ENCODE peak calls at places on chromosome 21, in eight cellular contexts. A is A549; Z is K562; N is left lung; Q is endodermal cell; F is CD4-positive, alpha-beta T cell; K is heart right ventricle; I is coronary artery. O is an unnamed sample.
A peak's percentile ranks its signal among the peaks of the same experiment; 100 is the strongest.

GRCh38 chr21:38306833-38307232 is 50.0 kb downstream of the KCNJ15 start:
- DNase-seq in A (no peak), Z (no peak), N (no peak), Q (no peak), F (no peak), K (no peak), I (no peak), O (peak; percentile 64)

GRCh38 chr21:15592271-15592860 is 137.4 kb upstream of the USP25 start:
- DNase-seq in A (peak; percentile 15), Z (peak; percentile 54), N (no peak), Q (no peak), F (no peak), K (no peak), I (no peak), O (no peak)

GRCh38 chr21:29372063-29372802 is 73.5 kb downstream of the BACH1 start:
- DNase-seq in A (peak; percentile 50), Z (peak; percentile 91), N (no peak), Q (peak; percentile 76), F (peak; percentile 21), K (no peak), I (no peak), O (no peak)

GRCh38 chr21:36509966-36510742 is 30.2 kb upstream of the CLDN14 start:
- DNase-seq in A (no peak), Z (no peak), N (no peak), Q (no peak), F (no peak), K (no peak), I (no peak), O (no peak)

GRCh38 chr21:28734522-28735175 is 258.0 kb downstream of the LTN1 start:
- DNase-seq in A (no peak), Z (no peak), N (no peak), Q (no peak), F (no peak), K (no peak), I (no peak), O (peak; percentile 31)

GRCh38 chr21:38202811-38203210 is 54.0 kb upstream of the KCNJ15 start:
- DNase-seq in A (no peak), Z (no peak), N (no peak), Q (no peak), F (no peak), K (no peak), I (no peak), O (no peak)

GRCh38 chr21:36501589-36501892 is 21.6 kb upstream of the CLDN14 start:
- DNase-seq in A (no peak), Z (no peak), N (no peak), Q (no peak), F (no peak), K (no peak), I (no peak), O (no peak)

GRCh38 chr21:19340303-19340702 is 936.7 kb upstream of the TMPRSS15 start:
- DNase-seq in A (no peak), Z (no peak), N (no peak), Q (no peak), F (no peak), K (no peak), I (no peak), O (no peak)

GRCh38 chr21:31557956-31558838 is 101.3 kb upstream of the SOD1 start:
- DNase-seq in A (no peak), Z (no peak), N (no peak), Q (peak; percentile 86), F (peak; percentile 18), K (no peak), I (no peak), O (no peak)

GRCh38 chr21:38979271-38980196 is 173.8 kb downstream of the ETS2 start:
- DNase-seq in A (no peak), Z (no peak), N (no peak), Q (peak; percentile 86), F (no peak), K (no peak), I (no peak), O (peak; percentile 40)

GRCh38 chr21:39048064-39048463 is 135.2 kb downstream of the PSMG1 start:
- DNase-seq in A (peak; percentile 32), Z (peak; percentile 8), N (no peak), Q (peak; percentile 91), F (no peak), K (no peak), I (peak; percentile 58), O (peak; percentile 40)

GRCh38 chr21:39842741-39843146 is 24.5 kb upstream of the PCP4 start:
- DNase-seq in A (no peak), Z (peak; percentile 6), N (no peak), Q (no peak), F (no peak), K (no peak), I (no peak), O (no peak)

GRCh38 chr21:15617968-15618367 is 111.8 kb upstream of the USP25 start:
- DNase-seq in A (no peak), Z (no peak), N (no peak), Q (no peak), F (no peak), K (no peak), I (no peak), O (no peak)

GRCh38 chr21:25822981-25823380 is 88.2 kb downstream of the GABPA start:
- DNase-seq in A (no peak), Z (no peak), N (no peak), Q (no peak), F (no peak), K (no peak), I (no peak), O (no peak)

GRCh38 chr21:25813917-25814316 is 79.1 kb downstream of the GABPA start:
- DNase-seq in A (no peak), Z (no peak), N (no peak), Q (no peak), F (no peak), K (no peak), I (no peak), O (no peak)

GRCh38 chr21:25818156-25818950 is 83.6 kb downstream of the GABPA start:
- DNase-seq in A (no peak), Z (no peak), N (no peak), Q (no peak), F (no peak), K (no peak), I (no peak), O (no peak)
- H3K27ac ChIP-seq in A (no peak overlapping the region), Z (no peak overlapping the region), N (no peak overlapping the region), Q (no peak overlapping the region), F (no peak overlapping the region), K (no peak overlapping the region), I (no peak overlapping the region), O (no peak overlapping the region)

GRCh38 chr21:45644041-45644906 is 749 bp downstream of the PCBP3 start:
- DNase-seq in A (no peak), Z (peak; percentile 36), N (no peak), Q (no peak), F (no peak), K (peak; percentile 39), I (no peak), O (no peak)

GRCh38 chr21:45640888-45641479 is 2.5 kb upstream of the PCBP3 start:
- DNase-seq in A (no peak), Z (no peak), N (no peak), Q (peak; percentile 90), F (no peak), K (peak; percentile 53), I (no peak), O (no peak)

GRCh38 chr21:45643021-45643980 is at the start of gene PCBP3:
- DNase-seq in A (peak; percentile 65), Z (peak; percentile 96), N (peak; percentile 99), Q (peak; percentile 100), F (peak; percentile 96), K (peak; percentile 98), I (peak; percentile 93), O (peak; percentile 20)

GRCh38 chr21:45641480-45642035 is 2.0 kb upstream of the PCBP3 start:
- DNase-seq in A (no peak), Z (no peak), N (no peak), Q (peak; percentile 71), F (no peak), K (no peak), I (no peak), O (no peak)

DNA sequence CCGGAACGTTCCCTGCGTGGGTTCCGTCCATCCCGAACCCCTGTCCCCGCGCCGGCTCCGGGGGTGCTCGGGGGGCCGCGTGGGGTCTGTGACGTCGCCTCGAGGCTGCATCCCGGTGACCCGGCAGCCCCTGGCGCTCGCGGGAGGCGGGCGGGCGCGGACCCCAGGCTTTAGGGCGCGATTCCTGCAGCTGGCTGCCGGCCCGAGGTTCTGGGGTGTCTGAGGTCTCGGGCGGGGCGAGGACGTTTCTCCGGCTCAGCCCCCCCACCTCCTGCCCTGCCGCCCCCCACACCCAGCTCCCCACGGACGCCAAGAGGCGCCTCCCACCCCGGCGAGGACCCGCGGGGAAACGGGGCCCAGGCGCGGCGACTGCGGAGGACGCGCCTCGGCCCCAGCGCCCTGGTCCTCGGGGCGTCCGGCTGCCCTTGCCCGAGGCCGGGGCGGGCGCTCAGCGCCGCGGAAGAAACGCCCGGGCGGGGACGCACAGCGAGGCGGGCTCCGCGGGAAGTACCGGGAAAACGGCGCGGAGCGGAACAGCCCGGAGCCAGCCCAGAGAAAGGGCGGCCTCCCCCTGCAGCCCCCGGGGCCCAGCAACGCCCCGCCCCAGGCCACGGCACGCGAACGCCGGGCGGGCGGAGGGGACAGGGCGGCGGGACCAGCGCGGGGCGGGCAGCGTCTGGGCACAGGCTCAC is 1.3 kb upstream of the PCBP3 start:
- DNase-seq in A (no peak), Z (no peak), N (peak; percentile 88), Q (no peak), F (no peak), K (peak; percentile 42), I (no peak), O (no peak)
- H3K27ac ChIP-seq in A (peak overlapping the region; percentile 78), Z (no peak overlapping the region), N (no peak overlapping the region), Q (no peak overlapping the region), F (peak overlapping the region; percentile 7), K (peak overlapping the region; percentile 39), I (peak overlapping the region; percentile 48), O (no peak overlapping the region)

GRCh38 chr21:34790834-34791233 is 122.0 kb downstream of the CLIC6 start:
- DNase-seq in A (no peak), Z (no peak), N (no peak), Q (no peak), F (no peak), K (no peak), I (no peak), O (no peak)
- H3K27ac ChIP-seq in A (peak overlapping the region; percentile 53), Z (no peak overlapping the region), N (no peak overlapping the region), Q (no peak overlapping the region), F (no peak overlapping the region), K (no peak overlapping the region), I (no peak overlapping the region), O (no peak overlapping the region)

DNA sequence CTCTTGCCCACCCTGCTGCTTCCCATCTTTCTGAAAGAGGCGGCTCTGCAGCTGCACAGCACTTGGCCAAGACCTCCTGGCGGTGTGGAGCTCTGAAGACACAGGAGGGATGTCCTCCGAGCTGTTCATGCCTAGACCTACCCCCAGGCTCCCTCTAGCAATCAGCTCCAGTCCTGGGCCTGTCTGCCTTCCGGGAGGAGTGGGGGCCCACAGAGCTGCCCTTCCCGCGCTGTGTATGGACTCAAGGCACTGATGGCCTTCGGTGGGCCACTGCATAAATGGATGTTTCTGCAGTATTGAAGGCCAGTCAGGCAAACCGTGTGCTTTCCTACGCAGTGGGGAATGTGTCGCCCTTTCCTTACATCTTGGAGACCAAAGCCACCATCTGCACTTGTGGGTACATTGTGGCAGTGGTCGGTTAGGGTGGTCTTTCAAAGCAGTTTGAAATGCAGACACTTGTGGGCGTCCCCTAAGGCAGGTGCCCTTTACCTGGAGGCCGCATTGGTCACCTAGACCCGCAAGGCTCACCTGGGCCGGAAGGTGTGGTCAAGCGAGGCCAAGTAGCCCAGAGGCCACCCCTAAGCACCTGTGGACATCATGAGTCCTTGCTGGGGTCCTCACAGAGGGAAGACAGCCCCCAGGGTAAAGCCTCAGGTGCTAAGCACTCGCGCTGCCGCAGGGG is 912 bp upstream of the PKNOX1 start:
- DNase-seq in A (no peak), Z (peak; percentile 67), N (no peak), Q (peak; percentile 63), F (no peak), K (no peak), I (no peak), O (no peak)
- H3K27ac ChIP-seq in A (peak overlapping the region; percentile 95), Z (peak overlapping the region; percentile 88), N (peak overlapping the region; percentile 97), Q (peak overlapping the region; percentile 66), F (peak overlapping the region; percentile 88), K (peak overlapping the region; percentile 76), I (peak overlapping the region; percentile 89), O (peak overlapping the region; percentile 94)